ENCODE peak calls at places on chromosomes 12 and 14, in four cellular contexts. One of them, this sample, is unnamed. For H3K79me2, the result is how much of the 10 kb centered on the place peaks cover.

GRCh38 chr12:76080729-76081415 is 3.6 kb downstream of the NAP1L1 start:
- DNase-seq in mesendoderm: peak
- DNase-seq in H9: no peak
- DNase-seq in H1: no peak
- DNase-seq in this sample: no peak

GRCh38 chr12:112368856-112369255 is 13.4 kb downstream of the HECTD4 start:
- DNase-seq in mesendoderm: no peak
- DNase-seq in H9: no peak
- DNase-seq in H1: no peak
- DNase-seq in this sample: no peak

GRCh38 chr12:123963829-123964228 is 8.8 kb downstream of the CCDC92 start:
- DNase-seq in H9: no peak
- DNase-seq in mesendoderm: no peak
- DNase-seq in H1: no peak
- DNase-seq in this sample: no peak

GRCh38 chr14:92542766-92543554 is 29.4 kb downstream of the RIN3 start:
- DNase-seq in mesendoderm: no peak
- DNase-seq in H1: no peak
- DNase-seq in H9: no peak
- DNase-seq in this sample: no peak

GRCh38 chr12:70045514-70045913 is 197.7 kb upstream of the CNOT2 start:
- DNase-seq in H1: no peak
- DNase-seq in H9: no peak
- DNase-seq in mesendoderm: no peak
- DNase-seq in this sample: no peak

GRCh38 chr12:78018939-78019338 is 188.2 kb downstream of the NAV3 start:
- DNase-seq in H1: no peak
- DNase-seq in H9: no peak
- DNase-seq in mesendoderm: no peak
- DNase-seq in this sample: no peak

GRCh38 chr12:31265722-31266121 is 60.2 kb downstream of the SINHCAF start:
- DNase-seq in H9: peak
- DNase-seq in H1: no peak
- DNase-seq in mesendoderm: peak
- DNase-seq in this sample: no peak

GRCh38 chr12:127400231-127400630 is 866.7 kb upstream of the TMEM132C start:
- DNase-seq in H1: no peak
- DNase-seq in H9: no peak
- DNase-seq in mesendoderm: no peak
- DNase-seq in this sample: no peak

GRCh38 chr12:6937481-6938352 is 5.9 kb upstream of the RNU7-1 start:
- DNase-seq in H1: no peak
- DNase-seq in mesendoderm: peak
- DNase-seq in H9: peak
- DNase-seq in this sample: peak

GRCh38 chr12:119666226-119666808 is 1.6 kb upstream of the PRKAB1 start:
- DNase-seq in H9: no peak
- DNase-seq in H1: no peak
- DNase-seq in mesendoderm: no peak
- DNase-seq in this sample: no peak

GRCh38 chr12:23888396-23889068 is 60.9 kb downstream of the SOX5 start:
- DNase-seq in mesendoderm: peak
- DNase-seq in H9: no peak
- DNase-seq in H1: no peak
- DNase-seq in this sample: no peak

GRCh38 chr14:104552738-104553125 is 26.8 kb upstream of the C14orf180 start:
- DNase-seq in H9: no peak
- DNase-seq in H1: no peak
- DNase-seq in mesendoderm: no peak
- DNase-seq in this sample: no peak

GRCh38 chr14:51680031-51680430 is 28.3 kb downstream of the FRMD6 start:
- DNase-seq in H9: no peak
- DNase-seq in H1: no peak
- DNase-seq in mesendoderm: peak
- DNase-seq in this sample: no peak

GRCh38 chr14:79740043-79740442 is 471.3 kb downstream of the DIO2 start:
- DNase-seq in H1: no peak
- DNase-seq in H9: no peak
- DNase-seq in mesendoderm: peak
- DNase-seq in this sample: no peak

GRCh38 chr12:106139422-106140141 is 828 bp upstream of the NUAK1 start:
- DNase-seq in H9: peak
- DNase-seq in H1: peak
- DNase-seq in mesendoderm: peak
- DNase-seq in this sample: peak

GRCh38 chr12:132886529-132887477 is 602 bp downstream of the CHFR start:
- DNase-seq in mesendoderm: peak
- DNase-seq in H9: no peak
- DNase-seq in H1: no peak
- DNase-seq in this sample: peak

GRCh38 chr12:124857921-124858461 is 5.7 kb downstream of the SCARB1 start:
- DNase-seq in H9: no peak
- DNase-seq in mesendoderm: no peak
- DNase-seq in H1: no peak
- DNase-seq in this sample: no peak

GRCh38 chr14:105486333-105486973 is at the start of gene CRIP1:
- DNase-seq in H9: no peak
- DNase-seq in H1: no peak
- DNase-seq in mesendoderm: no peak
- DNase-seq in this sample: peak

GRCh38 chr12:54587315-54587821 is 1.1 kb downstream of the PPP1R1A start:
- DNase-seq in mesendoderm: no peak
- DNase-seq in H1: no peak
- DNase-seq in H9: no peak
- DNase-seq in this sample: no peak

GRCh38 chr14:86574026-86574777 is 1044.3 kb downstream of the FLRT2 start:
- DNase-seq in H1: no peak
- DNase-seq in mesendoderm: peak
- DNase-seq in H9: no peak
- DNase-seq in this sample: peak

GRCh38 chr12:28191018-28191595 is 851 bp downstream of the CCDC91 start:
- DNase-seq in H9: no peak
- DNase-seq in H1: no peak
- DNase-seq in mesendoderm: peak
- DNase-seq in this sample: peak

GRCh38 chr14:72771561-72771960 is 122.3 kb downstream of the DPF3 start:
- DNase-seq in mesendoderm: no peak
- DNase-seq in H1: no peak
- DNase-seq in H9: no peak
- DNase-seq in this sample: no peak

GRCh38 chr14:95406756-95407155 is 87.0 kb upstream of the CLMN start:
- DNase-seq in H1: no peak
- DNase-seq in mesendoderm: no peak
- DNase-seq in H9: no peak
- DNase-seq in this sample: no peak

GRCh38 chr14:41597647-41598046 is 9.0 kb upstream of the LRFN5 start:
- DNase-seq in mesendoderm: no peak
- DNase-seq in H1: no peak
- DNase-seq in H9: peak
- DNase-seq in this sample: peak

GRCh38 chr14:54565236-54566151 is 1.4 kb upstream of the SAMD4A start:
- DNase-seq in H9: peak
- DNase-seq in mesendoderm: peak
- DNase-seq in H1: no peak
- DNase-seq in this sample: peak

GRCh38 chr12:75632452-75632851 is 121.0 kb upstream of the KRR1 start:
- DNase-seq in H1: no peak
- DNase-seq in H9: no peak
- DNase-seq in mesendoderm: no peak
- DNase-seq in this sample: no peak

GRCh38 chr12:113119980-113120669 is 15.4 kb downstream of the RASAL1 start:
- DNase-seq in mesendoderm: peak
- DNase-seq in H9: no peak
- DNase-seq in H1: no peak
- DNase-seq in this sample: no peak

GRCh38 chr12:104423809-104424208 is 32.9 kb upstream of the CHST11 start:
- DNase-seq in mesendoderm: no peak
- DNase-seq in H1: no peak
- DNase-seq in H9: no peak
- DNase-seq in this sample: no peak

GRCh38 chr14:54637270-54637669 is 70.3 kb downstream of the SAMD4A start:
- DNase-seq in H9: no peak
- DNase-seq in mesendoderm: no peak
- DNase-seq in H1: no peak
- DNase-seq in this sample: no peak

GRCh38 chr12:92619026-92619425 is 83.8 kb upstream of the PLEKHG7 start:
- DNase-seq in mesendoderm: no peak
- DNase-seq in H9: no peak
- DNase-seq in H1: no peak
- DNase-seq in this sample: no peak

GRCh38 chr14:25049127-25049558 is 804 bp downstream of the STXBP6 start:
- DNase-seq in H9: no peak
- DNase-seq in mesendoderm: no peak
- DNase-seq in H1: no peak
- DNase-seq in this sample: no peak

GRCh38 chr12:96237465-96238077 is 43.4 kb downstream of the ELK3 start:
- DNase-seq in H1: no peak
- DNase-seq in H9: no peak
- DNase-seq in mesendoderm: no peak
- DNase-seq in this sample: no peak

GRCh38 chr14:68191567-68192321 is 372.2 kb downstream of the RAD51B start:
- DNase-seq in mesendoderm: no peak
- DNase-seq in H9: no peak
- DNase-seq in H1: no peak
- DNase-seq in this sample: no peak

GRCh38 chr14:100386846-100387245 is 63.7 kb downstream of the SLC25A47 start:
- DNase-seq in mesendoderm: no peak
- DNase-seq in H1: no peak
- DNase-seq in H9: no peak
- DNase-seq in this sample: no peak
- H4K8ac ChIP-seq in mesendoderm: no peak
- H4K8ac ChIP-seq in H1: no peak
- H4K8ac ChIP-seq in H9: no peak
- H4K8ac ChIP-seq in this sample: no peak

DNA sequence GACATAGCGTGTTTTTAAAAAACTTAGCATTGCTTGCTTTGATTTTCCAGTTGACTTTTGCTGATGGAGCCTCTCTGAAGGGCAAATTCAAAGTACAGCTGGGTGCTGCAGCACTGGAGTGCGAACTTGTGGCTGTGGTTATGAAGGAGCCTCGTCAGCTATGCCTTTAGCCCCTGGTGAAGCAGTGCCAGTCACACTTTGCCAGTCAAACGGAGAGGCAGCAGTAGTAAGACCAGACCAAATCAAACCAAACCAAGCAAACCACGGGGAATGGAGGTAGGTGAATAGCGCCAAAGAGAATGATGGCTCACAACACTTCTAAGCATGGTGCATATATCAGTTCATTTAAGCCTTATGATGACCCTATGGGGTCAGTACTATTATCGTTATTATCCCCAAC is 15.1 kb upstream of the SLC38A2 start:
- DNase-seq in H9: no peak
- DNase-seq in H1: no peak
- DNase-seq in mesendoderm: no peak
- DNase-seq in this sample: no peak
- H3K23ac ChIP-seq in H9: no peak
- H3K23ac ChIP-seq in H1: no peak
- H3K23ac ChIP-seq in mesendoderm: no peak
- H3K23ac ChIP-seq in this sample: peak

DNA sequence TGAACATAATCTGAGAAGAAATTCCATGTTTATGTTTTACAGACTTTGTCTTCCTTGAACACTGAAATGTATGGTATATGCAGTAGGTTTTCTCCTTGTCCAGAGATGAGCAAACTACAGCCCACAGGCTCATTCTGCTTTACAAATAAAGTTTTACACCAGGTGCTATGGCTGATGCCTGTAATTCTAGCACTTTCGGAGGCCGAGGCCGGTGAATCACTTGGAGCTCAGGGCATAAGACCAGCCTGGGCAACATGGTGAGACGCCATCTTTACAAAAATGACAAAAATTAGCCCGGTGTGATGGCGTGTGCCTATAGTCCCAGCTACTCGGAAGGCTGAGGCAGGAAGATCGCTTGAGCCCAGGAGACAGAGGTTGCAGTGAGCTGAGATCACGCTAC is 64.7 kb downstream of the LRP6 start:
- DNase-seq in H9: no peak
- DNase-seq in mesendoderm: no peak
- DNase-seq in H1: no peak
- DNase-seq in this sample: no peak
- H3K79me2 ChIP-seq in H9: under half
- H3K79me2 ChIP-seq in mesendoderm: under half
- H3K79me2 ChIP-seq in H1: half or more
- H3K79me2 ChIP-seq in this sample: under half

GRCh38 chr12:16175893-16176292 is 101.6 kb downstream of the SLC15A5 start:
- DNase-seq in mesendoderm: no peak
- DNase-seq in H1: no peak
- DNase-seq in H9: no peak
- DNase-seq in this sample: peak
- H4K8ac ChIP-seq in mesendoderm: no peak
- H4K8ac ChIP-seq in H1: no peak
- H4K8ac ChIP-seq in H9: no peak
- H4K8ac ChIP-seq in this sample: no peak

DNA sequence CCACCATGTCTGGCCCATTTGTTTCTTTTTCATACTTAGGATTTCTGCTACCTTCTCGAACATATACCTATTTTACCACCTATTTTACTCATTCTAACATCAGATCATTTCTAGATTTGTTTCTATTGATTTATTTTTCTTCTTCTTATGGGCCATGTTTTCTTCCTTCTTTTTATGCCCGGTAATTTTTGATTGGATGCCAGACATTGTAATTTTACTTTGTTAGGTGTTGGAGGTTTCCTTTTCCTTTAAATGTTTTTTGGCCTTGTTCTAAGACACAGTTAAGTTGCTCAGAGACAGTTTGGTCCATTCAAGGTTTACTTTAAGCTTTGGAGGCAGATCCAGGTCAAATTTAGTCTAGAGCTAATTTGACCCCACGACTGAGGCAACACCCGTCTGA is 14.7 kb upstream of the BEGAIN start:
- DNase-seq in H9: no peak
- DNase-seq in mesendoderm: no peak
- DNase-seq in H1: no peak
- DNase-seq in this sample: no peak
- H3K23ac ChIP-seq in H9: no peak
- H3K23ac ChIP-seq in mesendoderm: no peak
- H3K23ac ChIP-seq in H1: no peak
- H3K23ac ChIP-seq in this sample: no peak

GRCh38 chr12:57548488-57548887 is 1.4 kb upstream of the KIF5A start:
- DNase-seq in H1: no peak
- DNase-seq in mesendoderm: no peak
- DNase-seq in H9: no peak
- DNase-seq in this sample: no peak
- H3K79me2 ChIP-seq in H1: under half
- H3K79me2 ChIP-seq in mesendoderm: under half
- H3K79me2 ChIP-seq in H9: under half
- H3K79me2 ChIP-seq in this sample: under half

GRCh38 chr12:89950421-89950820 is 241.8 kb upstream of the ATP2B1 start:
- DNase-seq in H1: no peak
- DNase-seq in mesendoderm: no peak
- DNase-seq in H9: no peak
- DNase-seq in this sample: no peak
- H4K8ac ChIP-seq in H1: no peak
- H4K8ac ChIP-seq in mesendoderm: no peak
- H4K8ac ChIP-seq in H9: no peak
- H4K8ac ChIP-seq in this sample: peak

GRCh38 chr14:32495435-32495734 is 166.3 kb downstream of the AKAP6 start:
- DNase-seq in mesendoderm: no peak
- DNase-seq in H9: no peak
- DNase-seq in H1: no peak
- DNase-seq in this sample: no peak
- H3K23ac ChIP-seq in mesendoderm: no peak
- H3K23ac ChIP-seq in H9: no peak
- H3K23ac ChIP-seq in H1: no peak
- H3K23ac ChIP-seq in this sample: no peak